ENCODE peak calls at places on chromosomes 12 and 14, in seven cellular contexts. One of them, this sample, is unnamed.

GRCh38 chr12:10363922-10364838 is 25.7 kb downstream of the KLRK1 start:
- DNase-seq in type B pancreatic cell: no peak
- DNase-seq in GM12864: peak
- DNase-seq in AG09319: no peak
- DNase-seq in lower leg skin: no peak
- DNase-seq in Calu3: no peak
- DNase-seq in IMR-90: peak
- DNase-seq in this sample: no peak

GRCh38 chr12:49174218-49174617 is 14.7 kb downstream of the TUBA1A start:
- DNase-seq in type B pancreatic cell: no peak
- DNase-seq in GM12864: no peak
- DNase-seq in AG09319: no peak
- DNase-seq in lower leg skin: no peak
- DNase-seq in Calu3: no peak
- DNase-seq in IMR-90: no peak
- DNase-seq in this sample: no peak

GRCh38 chr14:62329427-62329826 is 567.2 kb downstream of the SNAPC1 start:
- DNase-seq in type B pancreatic cell: no peak
- DNase-seq in GM12864: no peak
- DNase-seq in AG09319: no peak
- DNase-seq in lower leg skin: no peak
- DNase-seq in Calu3: no peak
- DNase-seq in IMR-90: peak
- DNase-seq in this sample: peak

GRCh38 chr12:19158909-19159308 is 29.4 kb downstream of the PLEKHA5 start:
- DNase-seq in type B pancreatic cell: no peak
- DNase-seq in GM12864: no peak
- DNase-seq in AG09319: peak
- DNase-seq in lower leg skin: no peak
- DNase-seq in Calu3: no peak
- DNase-seq in IMR-90: peak
- DNase-seq in this sample: peak

GRCh38 chr12:110100315-110100970 is 23.7 kb upstream of the IFT81 start:
- DNase-seq in type B pancreatic cell: peak
- DNase-seq in GM12864: peak
- DNase-seq in AG09319: peak
- DNase-seq in lower leg skin: peak
- DNase-seq in Calu3: peak
- DNase-seq in IMR-90: peak
- DNase-seq in this sample: peak

GRCh38 chr12:124308741-124309140 is 13.8 kb downstream of the RFLNA start:
- DNase-seq in type B pancreatic cell: no peak
- DNase-seq in GM12864: no peak
- DNase-seq in AG09319: no peak
- DNase-seq in lower leg skin: no peak
- DNase-seq in Calu3: no peak
- DNase-seq in IMR-90: no peak
- DNase-seq in this sample: no peak

GRCh38 chr14:94355191-94355794 is 32.2 kb upstream of the SERPINA6 start:
- DNase-seq in type B pancreatic cell: no peak
- DNase-seq in GM12864: no peak
- DNase-seq in AG09319: peak
- DNase-seq in lower leg skin: no peak
- DNase-seq in Calu3: peak
- DNase-seq in IMR-90: peak
- DNase-seq in this sample: peak

GRCh38 chr14:20195911-20196310 is 5.2 kb downstream of the OR11G2 start:
- DNase-seq in type B pancreatic cell: no peak
- DNase-seq in GM12864: no peak
- DNase-seq in AG09319: no peak
- DNase-seq in lower leg skin: no peak
- DNase-seq in Calu3: no peak
- DNase-seq in IMR-90: no peak
- DNase-seq in this sample: no peak

GRCh38 chr14:36028218-36028617 is 148.3 kb downstream of the PTCSC3 start:
- DNase-seq in type B pancreatic cell: no peak
- DNase-seq in GM12864: no peak
- DNase-seq in AG09319: no peak
- DNase-seq in lower leg skin: no peak
- DNase-seq in Calu3: no peak
- DNase-seq in IMR-90: no peak
- DNase-seq in this sample: no peak

GRCh38 chr12:93742086-93742934 is 65.1 kb downstream of the CRADD start:
- DNase-seq in type B pancreatic cell: peak
- DNase-seq in GM12864: no peak
- DNase-seq in AG09319: peak
- DNase-seq in lower leg skin: peak
- DNase-seq in Calu3: peak
- DNase-seq in IMR-90: peak
- DNase-seq in this sample: peak

GRCh38 chr14:93715279-93715927 is 72.9 kb downstream of the PRIMA1 start:
- DNase-seq in type B pancreatic cell: no peak
- DNase-seq in GM12864: no peak
- DNase-seq in AG09319: no peak
- DNase-seq in lower leg skin: no peak
- DNase-seq in Calu3: no peak
- DNase-seq in IMR-90: no peak
- DNase-seq in this sample: no peak

GRCh38 chr12:21617030-21617429 is 12.4 kb upstream of the GYS2 start:
- DNase-seq in type B pancreatic cell: no peak
- DNase-seq in GM12864: no peak
- DNase-seq in AG09319: no peak
- DNase-seq in lower leg skin: no peak
- DNase-seq in Calu3: no peak
- DNase-seq in IMR-90: no peak
- DNase-seq in this sample: no peak

GRCh38 chr12:52319097-52319496 is 2.1 kb downstream of the KRT83 start:
- DNase-seq in type B pancreatic cell: no peak
- DNase-seq in GM12864: no peak
- DNase-seq in AG09319: no peak
- DNase-seq in lower leg skin: no peak
- DNase-seq in Calu3: peak
- DNase-seq in IMR-90: no peak
- DNase-seq in this sample: no peak
- TF ChIP-seq CTCF in type B pancreatic cell: no peak
- TF ChIP-seq CTCF in GM12864: no peak
- TF ChIP-seq CTCF in AG09319: no peak
- TF ChIP-seq CTCF in lower leg skin: no peak
- TF ChIP-seq CTCF in Calu3: no peak
- TF ChIP-seq CTCF in IMR-90: no peak
- TF ChIP-seq CTCF in this sample: no peak

GRCh38 chr12:105803292-105803691 is 335.5 kb downstream of the NUAK1 start:
- DNase-seq in type B pancreatic cell: no peak
- DNase-seq in GM12864: no peak
- DNase-seq in AG09319: no peak
- DNase-seq in lower leg skin: no peak
- DNase-seq in Calu3: no peak
- DNase-seq in IMR-90: no peak
- DNase-seq in this sample: no peak
- TF ChIP-seq CTCF in type B pancreatic cell: no peak
- TF ChIP-seq CTCF in GM12864: no peak
- TF ChIP-seq CTCF in AG09319: no peak
- TF ChIP-seq CTCF in lower leg skin: no peak
- TF ChIP-seq CTCF in Calu3: no peak
- TF ChIP-seq CTCF in IMR-90: no peak
- TF ChIP-seq CTCF in this sample: no peak

GRCh38 chr14:91889477-91890211 is 22.3 kb upstream of the TC2N start:
- DNase-seq in type B pancreatic cell: no peak
- DNase-seq in GM12864: no peak
- DNase-seq in AG09319: no peak
- DNase-seq in lower leg skin: no peak
- DNase-seq in Calu3: no peak
- DNase-seq in IMR-90: no peak
- DNase-seq in this sample: no peak
- TF ChIP-seq CTCF in type B pancreatic cell: no peak
- TF ChIP-seq CTCF in GM12864: no peak
- TF ChIP-seq CTCF in AG09319: no peak
- TF ChIP-seq CTCF in lower leg skin: no peak
- TF ChIP-seq CTCF in Calu3: no peak
- TF ChIP-seq CTCF in IMR-90: no peak
- TF ChIP-seq CTCF in this sample: no peak

DNA sequence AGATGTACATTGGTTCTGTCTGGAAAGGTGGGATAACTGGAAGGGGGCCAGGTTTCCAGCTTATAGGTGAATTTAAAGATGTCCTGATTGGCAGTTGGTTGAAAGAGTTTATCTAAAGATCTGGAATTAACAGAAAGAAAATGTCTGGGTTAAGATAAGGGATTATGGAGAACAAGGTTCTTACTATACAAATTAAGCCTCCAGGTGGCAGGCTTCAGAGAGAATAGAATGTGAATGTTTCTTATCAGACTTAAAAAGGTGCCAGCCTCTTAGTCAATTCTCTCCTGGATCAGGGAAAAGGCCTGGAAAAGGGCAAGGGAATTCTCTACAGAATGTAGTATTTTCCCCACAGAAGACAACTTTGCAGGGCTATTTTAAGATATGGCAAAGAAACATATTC is 53.1 kb downstream of the CNTN1 start:
- DNase-seq in type B pancreatic cell: no peak
- DNase-seq in GM12864: no peak
- DNase-seq in AG09319: no peak
- DNase-seq in lower leg skin: no peak
- DNase-seq in Calu3: peak
- DNase-seq in IMR-90: no peak
- DNase-seq in this sample: no peak
- TF ChIP-seq CTCF in type B pancreatic cell: peak
- TF ChIP-seq CTCF in GM12864: no peak
- TF ChIP-seq CTCF in AG09319: no peak
- TF ChIP-seq CTCF in lower leg skin: no peak
- TF ChIP-seq CTCF in Calu3: no peak
- TF ChIP-seq CTCF in IMR-90: no peak
- TF ChIP-seq CTCF in this sample: no peak

GRCh38 chr14:77005559-77005958 is 22.9 kb downstream of the IRF2BPL start:
- DNase-seq in type B pancreatic cell: no peak
- DNase-seq in GM12864: no peak
- DNase-seq in AG09319: no peak
- DNase-seq in lower leg skin: no peak
- DNase-seq in Calu3: no peak
- DNase-seq in IMR-90: no peak
- DNase-seq in this sample: no peak

GRCh38 chr14:77006127-77006526 is 22.4 kb downstream of the IRF2BPL start:
- DNase-seq in type B pancreatic cell: no peak
- DNase-seq in GM12864: no peak
- DNase-seq in AG09319: no peak
- DNase-seq in lower leg skin: no peak
- DNase-seq in Calu3: no peak
- DNase-seq in IMR-90: no peak
- DNase-seq in this sample: no peak

GRCh38 chr14:77003960-77004710 is 24.4 kb downstream of the IRF2BPL start:
- DNase-seq in type B pancreatic cell: no peak
- DNase-seq in GM12864: no peak
- DNase-seq in AG09319: no peak
- DNase-seq in lower leg skin: no peak
- DNase-seq in Calu3: peak
- DNase-seq in IMR-90: peak
- DNase-seq in this sample: no peak

GRCh38 chr14:77002889-77003288 is 25.6 kb downstream of the IRF2BPL start:
- DNase-seq in type B pancreatic cell: no peak
- DNase-seq in GM12864: no peak
- DNase-seq in AG09319: no peak
- DNase-seq in lower leg skin: no peak
- DNase-seq in Calu3: no peak
- DNase-seq in IMR-90: no peak
- DNase-seq in this sample: no peak

DNA sequence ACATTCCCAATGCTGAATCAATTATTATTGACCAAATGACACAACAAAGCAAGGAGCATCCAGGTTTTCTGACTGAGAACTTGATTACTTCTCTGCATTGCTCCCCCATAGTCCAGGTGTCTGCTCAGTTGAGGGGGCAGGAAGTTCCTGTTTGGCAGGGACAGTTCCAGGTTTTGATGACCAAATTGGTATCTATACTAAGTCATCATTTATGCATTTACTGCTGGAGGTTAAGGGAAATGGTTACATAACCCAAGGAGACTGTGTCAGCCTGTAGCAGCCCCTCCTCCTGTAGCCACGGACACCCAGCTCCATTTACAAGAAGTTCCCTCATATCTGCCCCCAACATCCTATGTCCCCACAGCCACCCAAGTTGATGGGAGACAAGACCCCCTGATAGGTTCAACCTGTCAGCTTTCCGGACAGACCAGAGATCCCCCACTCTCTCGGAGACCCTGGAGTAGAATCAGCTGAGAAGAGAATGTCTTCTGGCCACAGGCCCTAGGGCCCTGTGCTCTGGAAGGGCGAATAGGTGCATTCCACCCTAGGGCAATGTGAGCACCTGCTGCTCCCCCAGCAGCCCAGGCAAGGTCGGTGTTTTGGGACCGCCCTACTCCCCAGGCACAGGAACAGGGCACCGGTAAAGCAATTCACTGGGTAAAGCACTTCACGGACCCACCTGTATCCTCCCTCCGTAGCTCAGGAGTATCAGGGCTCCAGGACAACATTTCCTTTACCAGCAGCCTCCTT is 23.6 kb downstream of the IRF2BPL start:
- DNase-seq in type B pancreatic cell: no peak
- DNase-seq in GM12864: no peak
- DNase-seq in AG09319: no peak
- DNase-seq in lower leg skin: no peak
- DNase-seq in Calu3: no peak
- DNase-seq in IMR-90: no peak
- DNase-seq in this sample: no peak
- TF ChIP-seq CTCF in type B pancreatic cell: no peak
- TF ChIP-seq CTCF in GM12864: no peak
- TF ChIP-seq CTCF in AG09319: no peak
- TF ChIP-seq CTCF in lower leg skin: no peak
- TF ChIP-seq CTCF in Calu3: no peak
- TF ChIP-seq CTCF in IMR-90: no peak
- TF ChIP-seq CTCF in this sample: no peak

GRCh38 chr14:34053666-34054065 is 102.8 kb upstream of the EGLN3 start:
- DNase-seq in type B pancreatic cell: peak
- DNase-seq in GM12864: no peak
- DNase-seq in AG09319: no peak
- DNase-seq in lower leg skin: no peak
- DNase-seq in Calu3: no peak
- DNase-seq in IMR-90: no peak
- DNase-seq in this sample: no peak
- TF ChIP-seq CTCF in type B pancreatic cell: no peak
- TF ChIP-seq CTCF in GM12864: no peak
- TF ChIP-seq CTCF in AG09319: peak
- TF ChIP-seq CTCF in lower leg skin: no peak
- TF ChIP-seq CTCF in Calu3: no peak
- TF ChIP-seq CTCF in IMR-90: no peak
- TF ChIP-seq CTCF in this sample: no peak